ENCODE peak calls at places on chromosomes 12 and 14, in five cellular contexts. A is activated naive CD4-positive, alpha-beta T cell; V is astrocyte of the cerebellum; F is stimulated activated CD4-positive, alpha-beta T cell treated with anti-CD3 and anti-CD28 coated beads, TNF-alpha, amount 100 ng/mL, for 1 hour; S is B cell. N is an unnamed sample.

GRCh38 chr14:105484069-105484996 is 2.4 kb upstream of the CRIP1 start:
- DNase-seq in A (peak; percentile 46), V (no peak), F (no peak), S (no peak), N (no peak)

GRCh38 chr12:111597731-111598636 is 1.1 kb downstream of the ATXN2 start:
- DNase-seq in A (no peak), V (no peak), F (no peak), S (peak; percentile 41), N (peak; percentile 35)

GRCh38 chr12:90174198-90174510 is 465.5 kb upstream of the ATP2B1 start:
- DNase-seq in A (no peak), V (peak; percentile 45), F (no peak), S (no peak), N (peak; percentile 24)

GRCh38 chr14:74691456-74691855 is 21.4 kb downstream of the AREL1 start:
- DNase-seq in A (no peak), V (no peak), F (no peak), S (no peak), N (no peak)

GRCh38 chr12:119601877-119602536 is 8.4 kb downstream of the TMEM233 start:
- DNase-seq in A (no peak), V (no peak), F (no peak), S (no peak), N (no peak)

GRCh38 chr12:28027947-28028724 is 55.6 kb upstream of the PTHLH start:
- DNase-seq in A (no peak), V (no peak), F (no peak), S (no peak), N (peak; percentile 34)

GRCh38 chr12:1552171-1552570 is 42.2 kb downstream of the FBXL14 start:
- DNase-seq in A (no peak), V (no peak), F (no peak), S (no peak), N (peak; percentile 47)

GRCh38 chr12:129893691-129894090 is 10.1 kb downstream of the TMEM132D start:
- DNase-seq in A (no peak), V (no peak), F (no peak), S (no peak), N (no peak)

GRCh38 chr12:82650627-82651337 is 35.9 kb upstream of the TMTC2 start:
- DNase-seq in A (no peak), V (no peak), F (no peak), S (no peak), N (peak; percentile 97)

GRCh38 chr12:3157581-3158328 is 80.6 kb downstream of the TSPAN9 start:
- DNase-seq in A (no peak), V (no peak), F (no peak), S (no peak), N (no peak)

GRCh38 chr14:66379116-66379515 is 107.1 kb upstream of the CCDC196 start:
- DNase-seq in A (no peak), V (no peak), F (no peak), S (no peak), N (peak; percentile 100)

GRCh38 chr12:96623155-96623554 is 133.8 kb downstream of the CFAP54 start:
- DNase-seq in A (no peak), V (no peak), F (no peak), S (no peak), N (no peak)

GRCh38 chr12:9760699-9761406 is at the start of gene CD69:
- DNase-seq in A (peak; percentile 31), V (no peak), F (peak; percentile 65), S (peak; percentile 85), N (no peak)

GRCh38 chr14:106657460-106657859 is 1131.1 kb downstream of the TMEM121 start:
- DNase-seq in A (peak; percentile 45), V (no peak), F (no peak), S (peak; percentile 45), N (no peak)

GRCh38 chr12:124254126-124254525 is 40.8 kb upstream of the RFLNA start:
- DNase-seq in A (no peak), V (no peak), F (no peak), S (no peak), N (no peak)

GRCh38 chr12:114397978-114398881 is 7.7 kb downstream of the TBX5 start:
- DNase-seq in A (no peak), V (no peak), F (no peak), S (no peak), N (no peak)

GRCh38 chr14:51823706-51824105 is 36.7 kb upstream of the GNG2 start:
- DNase-seq in A (no peak), V (no peak), F (no peak), S (no peak), N (peak; percentile 55)

GRCh38 chr12:58306266-58306995 is 365.1 kb downstream of the ATP23 start:
- DNase-seq in A (no peak), V (no peak), F (no peak), S (no peak), N (no peak)

GRCh38 chr14:90514015-90514398 is 117.2 kb downstream of the CALM1 start:
- DNase-seq in A (no peak), V (no peak), F (no peak), S (no peak), N (no peak)

GRCh38 chr14:94914191-94914590 is 144.3 kb upstream of the GSC start:
- DNase-seq in A (no peak), V (no peak), F (no peak), S (no peak), N (no peak)

GRCh38 chr12:26896913-26897312 is 40.9 kb downstream of the INTS13 start:
- DNase-seq in A (no peak), V (no peak), F (no peak), S (no peak), N (no peak)

GRCh38 chr12:49937639-49938300 is 12.8 kb upstream of the AQP2 start:
- DNase-seq in A (no peak), V (no peak), F (no peak), S (no peak), N (peak; percentile 89)

GRCh38 chr12:57864382-57864781 is 17.9 kb upstream of the CTDSP2 start:
- DNase-seq in A (no peak), V (no peak), F (no peak), S (no peak), N (no peak)

GRCh38 chr12:127731657-127732056 is 535.3 kb upstream of the TMEM132C start:
- DNase-seq in A (no peak), V (no peak), F (no peak), S (no peak), N (no peak)

GRCh38 chr12:88572785-88573565 is 7.3 kb downstream of the KITLG start:
- DNase-seq in A (no peak), V (no peak), F (no peak), S (no peak), N (no peak)

GRCh38 chr12:118334241-118334640 is 38.5 kb downstream of the TAOK3 start:
- DNase-seq in A (no peak), V (no peak), F (no peak), S (no peak), N (no peak)

GRCh38 chr14:54342806-54343205 is 54.0 kb upstream of the CDKN3 start:
- DNase-seq in A (no peak), V (no peak), F (no peak), S (no peak), N (no peak)

GRCh38 chr12:123705935-123706334 is 6.2 kb upstream of the ATP6V0A2 start:
- DNase-seq in A (no peak), V (no peak), F (no peak), S (no peak), N (peak; percentile 12)

GRCh38 chr14:58866386-58866785 is 228.6 kb downstream of the DACT1 start:
- DNase-seq in A (no peak), V (no peak), F (no peak), S (no peak), N (no peak)

N was measured in epithelial cell of esophagus.